ENCODE peak calls at places on chromosomes 1 and 21, in four cellular contexts. G is mammary epithelial cell, W is K562, H is GM23248. R is an unnamed sample.

GRCh38 chr1:167328762-167329483 is 108.2 kb downstream of the POU2F1 start:
- DNase-seq in H (no peak), W (no peak), G (no peak), R (peak; percentile 79)

GRCh38 chr1:111948209-111949131 is 41.0 kb downstream of the KCND3 start:
- DNase-seq in G (peak; percentile 85), H (peak; percentile 66), W (no peak), R (no peak)

GRCh38 chr1:200252526-200252925 is 157.3 kb downstream of the ZNF281 start:
- DNase-seq in W (no peak), G (no peak), H (no peak), R (no peak)

GRCh38 chr1:39170731-39171375 is 33.6 kb upstream of the MACF1 start:
- DNase-seq in H (no peak), W (no peak), G (no peak), R (peak; percentile 54)

GRCh38 chr1:162550925-162551324 is 10.6 kb upstream of the UAP1 start:
- DNase-seq in G (no peak), H (no peak), W (no peak), R (no peak)

GRCh38 chr1:227779021-227779441 is 36.4 kb upstream of the PRSS38 start:
- DNase-seq in W (no peak), G (no peak), H (no peak), R (no peak)

GRCh38 chr1:67041836-67042503 is 12.0 kb downstream of the SLC35D1 start:
- DNase-seq in W (no peak), G (no peak), H (peak; percentile 83), R (no peak)

GRCh38 chr1:230067871-230068814 is 1.1 kb downstream of the GALNT2 start:
- DNase-seq in H (peak; percentile 72), W (peak; percentile 52), G (peak; percentile 36), R (peak; percentile 38)

GRCh38 chr1:34547043-34547674 is 207.7 kb upstream of the GJB5 start:
- DNase-seq in W (no peak), H (peak; percentile 16), G (peak; percentile 16), R (peak; percentile 52)

GRCh38 chr1:100752806-100753205 is 33.3 kb downstream of the VCAM1 start:
- DNase-seq in G (no peak), H (no peak), W (no peak), R (no peak)

GRCh38 chr1:89546934-89547562 is 22.4 kb downstream of the LRRC8B start:
- DNase-seq in G (no peak), W (no peak), H (no peak), R (no peak)

GRCh38 chr21:45934071-45934470 is 47.5 kb upstream of the COL6A1 start:
- DNase-seq in W (no peak), G (no peak), H (no peak), R (no peak)

GRCh38 chr1:244653439-244654283 is 735 bp downstream of the DESI2 start:
- DNase-seq in W (no peak), H (peak; percentile 54), G (peak; percentile 29), R (peak; percentile 9)

GRCh38 chr1:245172026-245172425 is 17.2 kb downstream of the KIF26B start:
- DNase-seq in G (no peak), H (peak; percentile 20), W (no peak), R (no peak)

GRCh38 chr1:162386292-162387225 is 5.0 kb downstream of the C1orf226 start:
- DNase-seq in W (peak; percentile 82), H (no peak), G (no peak), R (no peak)

GRCh38 chr1:88741413-88741812 is 57.3 kb downstream of the PKN2 start:
- DNase-seq in H (peak; percentile 83), G (peak; percentile 49), W (no peak), R (no peak)

GRCh38 chr1:248837045-248837793 is 805 bp upstream of the ZNF672 start:
- DNase-seq in W (no peak), H (no peak), G (no peak), R (no peak)

GRCh38 chr1:9350011-9350907 is 57.6 kb downstream of the SPSB1 start:
- DNase-seq in H (peak; percentile 93), W (peak; percentile 38), G (no peak), R (no peak)

GRCh38 chr1:4638347-4638734 is 16.1 kb upstream of the AJAP1 start:
- DNase-seq in W (no peak), H (no peak), G (no peak), R (no peak)

GRCh38 chr21:16605588-16605987 is 875.8 kb downstream of the USP25 start:
- DNase-seq in W (no peak), H (no peak), G (no peak), R (no peak)

GRCh38 chr1:25765910-25766645 is 33.9 kb upstream of the SELENON start:
- DNase-seq in G (no peak), H (no peak), W (no peak), R (no peak)

GRCh38 chr1:27811741-27812500 is 18.7 kb upstream of the PPP1R8 start:
- DNase-seq in W (no peak), H (no peak), G (no peak), R (no peak)

GRCh38 chr21:43192501-43193081 is 23.8 kb downstream of the CRYAA start:
- DNase-seq in G (no peak), H (no peak), W (no peak), R (no peak)

GRCh38 chr1:154975409-154976205 is 1.1 kb downstream of the CKS1B start:
- DNase-seq in H (peak; percentile 78), G (peak; percentile 48), W (no peak), R (no peak)

GRCh38 chr1:41800237-41800902 is 118.4 kb downstream of the HIVEP3 start:
- DNase-seq in H (no peak), G (no peak), W (no peak), R (no peak)

GRCh38 chr1:156524481-156524869 is 23.9 kb upstream of the MEF2D start:
- DNase-seq in G (no peak), W (no peak), H (no peak), R (no peak)

GRCh38 chr1:14768589-14769304 is 170.3 kb downstream of the KAZN start:
- DNase-seq in H (no peak), G (no peak), W (no peak), R (no peak)

GRCh38 chr1:230083053-230083452 is 16.0 kb downstream of the GALNT2 start:
- DNase-seq in G (no peak), W (no peak), H (no peak), R (no peak)

GRCh38 chr1:160850993-160851392 is 11.7 kb downstream of the CD244 start:
- DNase-seq in G (no peak), H (no peak), W (no peak), R (no peak)

GRCh38 chr1:3265800-3266485 is 188.5 kb upstream of the ARHGEF16 start:
- DNase-seq in G (no peak), W (no peak), H (no peak), R (no peak)

GRCh38 chr21:16536661-16537359 is 807.0 kb downstream of the USP25 start:
- DNase-seq in H (no peak), W (no peak), G (peak; percentile 64), R (peak; percentile 20)

GRCh38 chr1:203692565-203693470 is 66.2 kb downstream of the ATP2B4 start:
- DNase-seq in H (peak; percentile 97), W (peak; percentile 83), G (peak; percentile 97), R (peak; percentile 34)

GRCh38 chr1:62187548-62187947 is 7.1 kb upstream of the L1TD1 start:
- DNase-seq in G (no peak), W (no peak), H (no peak), R (no peak)

GRCh38 chr1:60133848-60134247 is 60.3 kb upstream of the C1orf87 start:
- DNase-seq in W (no peak), H (peak; percentile 92), G (no peak), R (no peak)

GRCh38 chr1:210234254-210234747 is 1.7 kb downstream of the SERTAD4 start:
- DNase-seq in W (no peak), H (no peak), G (no peak), R (no peak)

GRCh38 chr1:210233495-210234253 is 1.1 kb downstream of the SERTAD4 start:
- DNase-seq in H (peak; percentile 76), G (peak; percentile 80), W (peak; percentile 15), R (peak; percentile 55)

GRCh38 chr1:210232524-210233215 is at the start of gene SERTAD4:
- DNase-seq in H (peak; percentile 68), G (peak; percentile 80), W (no peak), R (peak; percentile 87)

GRCh38 chr1:210231846-210232523 is 611 bp upstream of the SERTAD4 start:
- DNase-seq in H (peak; percentile 66), G (peak; percentile 72), W (no peak), R (peak; percentile 81)

DNA sequence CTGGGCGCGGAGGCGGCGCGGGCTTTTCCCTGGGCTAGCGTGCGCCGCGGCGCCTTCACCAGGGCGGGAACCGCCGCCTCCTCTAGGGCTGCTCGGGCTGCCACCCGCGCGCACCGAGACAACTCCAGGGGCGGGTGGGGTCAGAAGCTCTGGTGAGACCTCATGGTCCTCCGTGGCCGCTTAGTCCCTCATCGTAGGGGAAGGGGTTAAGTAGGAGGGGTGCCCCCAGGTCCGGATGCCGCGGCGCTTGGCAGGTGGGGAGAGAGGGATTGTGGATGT is 559 bp downstream of the SERTAD4 start:
- DNase-seq in H (peak; percentile 63), G (no peak), W (no peak), R (peak; percentile 50)
- TF ChIP-seq EZH2 in H (no peak), G (no peak), W (no peak), R (no peak)

DNA sequence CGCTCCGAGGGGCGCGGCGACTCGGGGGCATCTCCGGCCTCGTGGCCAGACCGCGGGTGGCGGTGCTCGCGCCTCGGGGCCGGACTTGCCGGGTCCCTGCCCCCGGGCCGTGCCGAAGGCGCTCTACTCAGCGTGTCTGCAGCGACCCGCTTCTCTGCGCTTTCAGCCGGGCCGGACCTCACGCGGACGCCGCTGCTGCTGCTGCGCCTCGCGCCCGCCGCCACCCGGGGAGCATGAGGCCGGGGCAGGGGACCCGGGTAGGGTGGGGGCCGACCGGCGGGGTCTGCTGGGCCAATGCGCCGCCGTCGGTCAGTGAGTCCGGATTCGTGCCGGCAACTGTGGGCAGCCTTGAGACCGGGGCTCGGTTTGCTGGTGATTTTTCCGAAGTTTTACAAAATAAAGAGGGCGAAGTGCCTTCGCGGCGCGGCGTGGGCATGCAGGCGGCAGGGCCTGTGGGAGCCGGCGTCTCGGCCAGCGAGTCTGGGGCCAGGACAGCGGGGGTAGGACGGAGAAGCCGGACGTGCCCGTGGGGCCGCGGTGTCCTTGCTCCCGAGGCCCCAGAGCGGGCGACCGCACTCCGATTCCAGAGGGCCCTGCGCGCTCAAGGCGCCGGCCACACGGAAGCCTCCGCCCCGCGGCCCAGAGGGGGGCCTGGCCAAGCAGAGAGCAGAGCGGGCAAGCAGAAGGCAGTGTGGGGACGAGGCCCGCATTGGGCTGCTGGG is 749 bp downstream of the FAM163A start:
- DNase-seq in G (no peak), W (no peak), H (peak; percentile 19), R (no peak)
- TF ChIP-seq EZH2 in G (peak; percentile 71), W (no peak), H (no peak), R (peak; percentile 95)

GRCh38 chr1:210251680-210252490 is 19.3 kb downstream of the SERTAD4 start:
- DNase-seq in H (no peak), G (no peak), W (no peak), R (no peak)
- TF ChIP-seq EZH2 in H (no peak), G (no peak), W (no peak), R (no peak)

GRCh38 chr1:145961425-145962156 is 2.8 kb downstream of the ANKRD34A start:
- DNase-seq in G (no peak), W (peak; percentile 37), H (peak; percentile 63), R (peak; percentile 57)
- TF ChIP-seq EZH2 in G (no peak), W (no peak), H (no peak), R (no peak)